ENCODE peak calls at places on chromosome 18, in seven cellular contexts. F, D, J, M, E, K and U are unnamed samples.

GRCh38 chr18:41600693-41601391 is 354.2 kb upstream of the PIK3C3 start:
- DNase-seq in M (no peak), E (no peak), D (no peak), K (no peak), J (no peak), F (peak; percentile 16), U (no peak)

GRCh38 chr18:74861154-74861553 is 263.5 kb downstream of the ZNF407 start:
- DNase-seq in D (no peak), E (no peak), M (no peak), K (no peak), F (peak; percentile 37), J (no peak), U (no peak)

GRCh38 chr18:35876243-35876642 is 96.2 kb upstream of the RMP24 start:
- DNase-seq in J (no peak), M (no peak), K (no peak), F (no peak), D (no peak), E (no peak), U (no peak)

GRCh38 chr18:32674491-32674890 is 98.3 kb downstream of the KLHL14 start:
- DNase-seq in J (peak; percentile 2), F (peak; percentile 1), E (no peak), D (no peak), M (no peak), K (peak; percentile 10), U (no peak)

GRCh38 chr18:11972371-11973174 is 8.7 kb upstream of the IMPA2 start:
- DNase-seq in J (no peak), D (no peak), M (no peak), F (no peak), E (no peak), K (no peak), U (no peak)

GRCh38 chr18:58612239-58613055 is 16.4 kb downstream of the ALPK2 start:
- DNase-seq in E (no peak), K (no peak), J (no peak), M (no peak), F (no peak), D (no peak), U (no peak)

GRCh38 chr18:35618703-35619102 is 37.2 kb downstream of the GALNT1 start:
- DNase-seq in K (no peak), D (no peak), F (no peak), J (no peak), E (no peak), M (no peak), U (no peak)

GRCh38 chr18:45386256-45386655 is 229.0 kb upstream of the SLC14A2 start:
- DNase-seq in F (peak; percentile 56), E (no peak), D (no peak), M (no peak), J (peak; percentile 11), K (peak; percentile 49), U (peak; percentile 3)

GRCh38 chr18:56139792-56140254 is 498.6 kb downstream of the TXNL1 start:
- DNase-seq in F (peak; percentile 53), D (peak; percentile 3), E (no peak), M (peak; percentile 67), J (no peak), K (peak; percentile 54), U (no peak)

GRCh38 chr18:32383040-32383819 is 87.5 kb downstream of the GAREM1 start:
- DNase-seq in J (no peak), E (no peak), M (no peak), F (peak; percentile 93), D (no peak), K (peak; percentile 99), U (no peak)

GRCh38 chr18:24322594-24323136 is 75.0 kb downstream of the OSBPL1A start:
- DNase-seq in K (peak; percentile 23), D (no peak), E (no peak), F (peak; percentile 55), M (no peak), J (no peak), U (no peak)

GRCh38 chr18:5998907-5999306 is 103.6 kb upstream of the TMEM200C start:
- DNase-seq in E (no peak), D (no peak), F (no peak), K (no peak), J (no peak), M (no peak), U (no peak)

GRCh38 chr18:54958711-54959625 is at the start of gene CCDC68:
- DNase-seq in K (no peak), D (no peak), E (no peak), F (peak; percentile 57), J (no peak), M (peak; percentile 69), U (no peak)

GRCh38 chr18:77679869-77680268 is 430.2 kb downstream of the GALR1 start:
- DNase-seq in K (no peak), M (no peak), F (no peak), E (no peak), J (no peak), D (no peak), U (no peak)

GRCh38 chr18:75261430-75262223 is 51.0 kb downstream of the TSHZ1 start:
- DNase-seq in K (no peak), E (no peak), F (no peak), J (no peak), D (no peak), M (no peak), U (no peak)

GRCh38 chr18:79680891-79681339 is 1.3 kb downstream of the CTDP1 start:
- DNase-seq in M (no peak), K (no peak), J (no peak), D (no peak), F (no peak), E (no peak), U (no peak)

GRCh38 chr18:67520276-67521035 is 3.9 kb upstream of the DSEL start:
- DNase-seq in E (no peak), F (peak; percentile 93), M (no peak), K (peak; percentile 91), J (no peak), D (no peak), U (no peak)

GRCh38 chr18:8601277-8602032 is 7.8 kb upstream of the RAB12 start:
- DNase-seq in F (peak; percentile 24), E (no peak), J (no peak), K (no peak), M (no peak), D (no peak), U (no peak)

GRCh38 chr18:34978533-34978893 is 62.7 kb upstream of the MAPRE2 start:
- DNase-seq in J (no peak), F (no peak), K (no peak), D (no peak), M (no peak), E (no peak), U (no peak)